ENCODE peak calls at places on chromosome 15, in four cellular contexts. O is A549, Z is HepG2, T is GM12878. X is an unnamed sample.

GRCh38 chr15:92097473-92098178 is 244.1 kb downstream of the SLCO3A1 start:
- DNase-seq in Z (peak; percentile 30), T (peak; percentile 20), O (peak; percentile 52), X (peak; percentile 69)

GRCh38 chr15:28021281-28022039 is 77.7 kb downstream of the OCA2 start:
- DNase-seq in T (no peak), Z (peak; percentile 83), O (peak; percentile 75), X (peak; percentile 96)

GRCh38 chr15:49964071-49964470 is 155.0 kb downstream of the ATP8B4 start:
- DNase-seq in O (no peak), Z (no peak), T (no peak), X (no peak)

GRCh38 chr15:76588811-76589747 is 252.5 kb downstream of the ISL2 start:
- DNase-seq in Z (no peak), O (peak; percentile 11), T (no peak), X (no peak)

GRCh38 chr15:73575636-73576247 is 57.4 kb downstream of the NPTN start:
- DNase-seq in O (no peak), Z (no peak), T (no peak), X (no peak)

GRCh38 chr15:35886765-35887164 is 340.8 kb upstream of the DPH6 start:
- DNase-seq in O (no peak), T (no peak), Z (no peak), X (peak; percentile 20)

GRCh38 chr15:77538011-77538410 is 94.7 kb downstream of the LINGO1 start:
- DNase-seq in Z (no peak), O (no peak), T (peak; percentile 72), X (no peak)

GRCh38 chr15:99429681-99430081 is 136.1 kb upstream of the MEF2A start:
- DNase-seq in Z (no peak), O (no peak), T (no peak), X (no peak)

GRCh38 chr15:99131441-99132023 is 26.7 kb downstream of the SYNM start:
- DNase-seq in O (no peak), T (no peak), Z (peak; percentile 83), X (no peak)

GRCh38 chr15:63256433-63256884 is 20.9 kb upstream of the APH1B start:
- DNase-seq in O (peak; percentile 18), Z (peak; percentile 33), T (no peak), X (no peak)

GRCh38 chr15:48427960-48428547 is 96.8 kb downstream of the DUT start:
- DNase-seq in Z (no peak), O (no peak), T (no peak), X (no peak)

GRCh38 chr15:78620021-78620838 is 566 bp downstream of the CHRNA3 start:
- DNase-seq in Z (no peak), O (peak; percentile 69), T (no peak), X (peak; percentile 86)

GRCh38 chr15:52078876-52079700 is 33.5 kb downstream of the BCL2L10 start:
- DNase-seq in T (no peak), O (peak; percentile 82), Z (peak; percentile 59), X (peak; percentile 71)

GRCh38 chr15:81893182-81893833 is 152.5 kb downstream of the MEX3B start:
- DNase-seq in Z (no peak), T (no peak), O (no peak), X (no peak)

GRCh38 chr15:57747206-57747605 is 40.7 kb downstream of the POLR2M start:
- DNase-seq in Z (no peak), O (no peak), T (no peak), X (no peak)

GRCh38 chr15:82139823-82140268 is 94.0 kb upstream of the MEX3B start:
- DNase-seq in O (peak; percentile 56), Z (peak; percentile 36), T (no peak), X (peak; percentile 28)

GRCh38 chr15:78059110-78059839 is 18.2 kb downstream of the TBC1D2B start:
- DNase-seq in Z (no peak), T (no peak), O (no peak), X (no peak)

GRCh38 chr15:68229386-68230156 is at the start of gene CLN6:
- DNase-seq in O (peak; percentile 83), T (peak; percentile 48), Z (peak; percentile 59), X (peak; percentile 97)

GRCh38 chr15:37260255-37260654 is 159.9 kb upstream of the MEIS2 start:
- DNase-seq in T (no peak), Z (no peak), O (no peak), X (no peak)

GRCh38 chr15:76647612-76648011 is 257.5 kb downstream of the SCAPER start:
- DNase-seq in Z (peak; percentile 72), O (no peak), T (no peak), X (no peak)

GRCh38 chr15:77066961-77067690 is 3.8 kb downstream of the TSPAN3 start:
- DNase-seq in O (peak; percentile 85), Z (peak; percentile 58), T (no peak), X (no peak)

GRCh38 chr15:52391074-52391473 is 95.5 kb upstream of the MYO5C start:
- DNase-seq in Z (no peak), T (no peak), O (no peak), X (no peak)

GRCh38 chr15:20341901-20342605 is 199.5 kb downstream of the GOLGA6L6 start:
- DNase-seq in T (no peak), Z (no peak), O (peak; percentile 25), X (no peak)

GRCh38 chr15:43776718-43777292 is at the start of gene ELL3:
- DNase-seq in T (no peak), Z (peak; percentile 56), O (peak; percentile 69), X (peak; percentile 61)

GRCh38 chr15:94930945-94931344 is 699.6 kb downstream of the MCTP2 start:
- DNase-seq in T (no peak), O (no peak), Z (no peak), X (no peak)

GRCh38 chr15:78749831-78750230 is 61.4 kb downstream of the ADAMTS7 start:
- DNase-seq in O (no peak), T (no peak), Z (no peak), X (no peak)

GRCh38 chr15:42471002-42471401 is 19.9 kb downstream of the ZNF106 start:
- DNase-seq in O (no peak), Z (no peak), T (no peak), X (no peak)

GRCh38 chr15:32781781-32782180 is 64.0 kb downstream of the GREM1 start:
- DNase-seq in Z (no peak), T (no peak), O (no peak), X (no peak)

GRCh38 chr15:60392601-60392985 is 5.2 kb downstream of the ANXA2 start:
- DNase-seq in T (no peak), O (peak; percentile 92), Z (peak; percentile 77), X (no peak)

GRCh38 chr15:48090666-48091065 is 30.1 kb upstream of the SLC24A5 start:
- DNase-seq in T (no peak), O (no peak), Z (no peak), X (no peak)

GRCh38 chr15:34815836-34816235 is 20.5 kb upstream of the ACTC1 start:
- DNase-seq in T (no peak), Z (no peak), O (no peak), X (no peak)

GRCh38 chr15:42490246-42490742 is 647 bp downstream of the ZNF106 start:
- DNase-seq in T (no peak), Z (no peak), O (no peak), X (no peak)

GRCh38 chr15:40766906-40767837 is 2.6 kb upstream of the C15orf62 start:
- DNase-seq in O (peak; percentile 23), T (no peak), Z (no peak), X (peak; percentile 33)

GRCh38 chr15:67132276-67132675 is 66.9 kb downstream of the SMAD3 start:
- DNase-seq in O (no peak), Z (no peak), T (no peak), X (no peak)
- TF ChIP-seq PBX3 in O (no peak), Z (no peak), T (no peak), X (no peak)

GRCh38 chr15:100769975-100770340 is 109.7 kb upstream of the ALDH1A3 start:
- DNase-seq in O (no peak), T (no peak), Z (no peak), X (peak; percentile 21)

GRCh38 chr15:100767002-100767825 is 112.4 kb upstream of the ALDH1A3 start:
- DNase-seq in O (no peak), Z (no peak), T (no peak), X (peak; percentile 25)

GRCh38 chr15:100769043-100769974 is 110.3 kb upstream of the ALDH1A3 start:
- DNase-seq in T (no peak), O (no peak), Z (no peak), X (peak; percentile 6)

GRCh38 chr15:100766225-100767001 is 113.2 kb upstream of the ALDH1A3 start:
- DNase-seq in T (no peak), Z (no peak), O (no peak), X (peak; percentile 89)

GRCh38 chr15:100768501-100768931 is 111.1 kb upstream of the ALDH1A3 start:
- DNase-seq in O (no peak), Z (no peak), T (no peak), X (peak; percentile 9)
- TF ChIP-seq PBX3 in O (no peak), Z (no peak), T (no peak), X (no peak)

GRCh38 chr15:62165029-62165792 is at the start of gene C2CD4B:
- DNase-seq in T (no peak), O (peak; percentile 62), Z (no peak), X (peak; percentile 58)
- TF ChIP-seq PBX3 in T (no peak), O (no peak), Z (no peak), X (no peak)

DNA sequence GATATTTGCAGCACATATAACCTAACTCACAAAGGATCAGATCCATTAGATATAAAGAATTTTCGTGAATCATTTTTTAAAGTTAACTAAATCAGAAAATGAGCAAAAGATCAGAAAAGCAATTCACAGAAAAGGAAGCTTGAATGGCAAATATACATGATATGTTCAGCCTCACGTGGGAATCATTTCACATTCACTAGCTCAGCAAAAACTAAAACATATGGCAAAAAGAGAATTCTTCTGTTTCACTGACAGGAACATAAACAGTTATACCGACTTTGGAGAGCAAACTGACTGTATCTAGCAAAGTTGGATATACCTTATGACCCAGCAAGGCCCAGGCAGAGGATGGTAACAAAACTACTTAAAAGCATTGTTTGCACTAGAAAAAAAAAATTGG is 34.0 kb upstream of the NR2E3 start:
- DNase-seq in O (no peak), T (no peak), Z (no peak), X (no peak)
- TF ChIP-seq PBX3 in O (no peak), T (no peak), Z (no peak), X (no peak)

GRCh38 chr15:46646476-46646875 is 1011.6 kb downstream of the SQOR start:
- DNase-seq in T (no peak), Z (no peak), O (no peak), X (no peak)
- TF ChIP-seq PBX3 in T (no peak), Z (no peak), O (no peak), X (no peak)

GRCh38 chr15:79985571-79985970 is 14.6 kb upstream of the BCL2A1 start:
- DNase-seq in T (no peak), O (no peak), Z (no peak), X (no peak)
- TF ChIP-seq PBX3 in T (no peak), O (no peak), Z (no peak), X (no peak)

X was measured in SK-N-SH.